ENCODE peak calls at places on chromosome 1, in five cellular contexts. One of them, this sample, is unnamed.

GRCh38 chr1:119286587-119287181 is 81.9 kb upstream of the HAO2 start:
- DNase-seq in A549: peak; percentile 4
- DNase-seq in AML-193: peak; percentile 27
- DNase-seq in EL: peak; percentile 41
- DNase-seq in AG04450: no peak
- DNase-seq in this sample: peak; percentile 54

GRCh38 chr1:185798505-185798904 is 64.3 kb downstream of the HMCN1 start:
- DNase-seq in EL: no peak
- DNase-seq in AML-193: no peak
- DNase-seq in AG04450: no peak
- DNase-seq in A549: no peak
- DNase-seq in this sample: no peak

GRCh38 chr1:150511551-150511950 is 3.6 kb downstream of the ECM1 start:
- DNase-seq in AG04450: no peak
- DNase-seq in A549: no peak
- DNase-seq in EL: no peak
- DNase-seq in AML-193: no peak
- DNase-seq in this sample: no peak

GRCh38 chr1:59415286-59415850 is 118.5 kb downstream of the FGGY start:
- DNase-seq in A549: no peak
- DNase-seq in EL: no peak
- DNase-seq in AML-193: no peak
- DNase-seq in AG04450: no peak
- DNase-seq in this sample: no peak

GRCh38 chr1:196400478-196401453 is 207.5 kb downstream of the KCNT2 start:
- DNase-seq in EL: peak; percentile 67
- DNase-seq in AML-193: peak; percentile 36
- DNase-seq in A549: no peak
- DNase-seq in AG04450: no peak
- DNase-seq in this sample: no peak

GRCh38 chr1:14897080-14897449 is 256.5 kb upstream of the TMEM51 start:
- DNase-seq in A549: no peak
- DNase-seq in AG04450: no peak
- DNase-seq in EL: peak; percentile 13
- DNase-seq in AML-193: no peak
- DNase-seq in this sample: no peak

GRCh38 chr1:153260980-153261792 is 1.7 kb downstream of the LORICRIN start:
- DNase-seq in AML-193: no peak
- DNase-seq in AG04450: no peak
- DNase-seq in EL: no peak
- DNase-seq in A549: no peak
- DNase-seq in this sample: no peak

GRCh38 chr1:96509944-96510343 is 211.6 kb upstream of the PTBP2 start:
- DNase-seq in EL: no peak
- DNase-seq in AML-193: no peak
- DNase-seq in AG04450: no peak
- DNase-seq in A549: no peak
- DNase-seq in this sample: no peak

GRCh38 chr1:90725961-90726715 is 9.0 kb upstream of the BARHL2 start:
- DNase-seq in A549: no peak
- DNase-seq in AML-193: no peak
- DNase-seq in EL: no peak
- DNase-seq in AG04450: no peak
- DNase-seq in this sample: no peak

GRCh38 chr1:28194326-28195035 is 18.0 kb upstream of the PTAFR start:
- DNase-seq in A549: no peak
- DNase-seq in AG04450: no peak
- DNase-seq in EL: no peak
- DNase-seq in AML-193: no peak
- DNase-seq in this sample: no peak

GRCh38 chr1:36096500-36097412 is 8.1 kb downstream of the ADPRS start:
- DNase-seq in AG04450: no peak
- DNase-seq in A549: no peak
- DNase-seq in AML-193: no peak
- DNase-seq in EL: peak; percentile 40
- DNase-seq in this sample: no peak